ENCODE peak calls at places on chromosomes 7 and 10, in four cellular contexts. L is nephron progenitor cell, M is ACHN, N is D721Med. P is an unnamed sample.

GRCh38 chr10:98045785-98046389 is 15.5 kb upstream of the CRTAC1 start:
- DNase-seq in N (peak), L (peak), M (peak), P (peak)

GRCh38 chr7:54898659-54899340 is 120.0 kb upstream of the EGFR start:
- DNase-seq in M (no peak), N (no peak), L (no peak), P (no peak)

GRCh38 chr10:6563075-6563474 is 17.0 kb downstream of the PRKCQ start:
- DNase-seq in L (no peak), N (no peak), M (no peak), P (no peak)

GRCh38 chr10:5932345-5932744 is 42.3 kb downstream of the FBH1 start:
- DNase-seq in L (no peak), N (no peak), M (no peak), P (no peak)

GRCh38 chr7:117424090-117424829 is 3.0 kb downstream of the ASZ1 start:
- DNase-seq in N (no peak), M (no peak), L (no peak), P (no peak)

GRCh38 chr10:103193820-103194529 is 903 bp upstream of the NT5C2 start:
- DNase-seq in L (no peak), M (peak), N (no peak), P (peak)

GRCh38 chr7:26853788-26854393 is 10.5 kb downstream of the SKAP2 start:
- DNase-seq in L (no peak), N (no peak), M (peak), P (peak)

GRCh38 chr10:96700477-96701099 is 19.7 kb downstream of the PIK3AP1 start:
- DNase-seq in L (no peak), N (no peak), M (no peak), P (no peak)

GRCh38 chr7:70307544-70308106 is 709.4 kb downstream of the AUTS2 start:
- DNase-seq in M (no peak), L (no peak), N (no peak), P (peak)

GRCh38 chr10:48536916-48537890 is 67.7 kb downstream of the ARHGAP22 start:
- DNase-seq in L (no peak), M (no peak), N (no peak), P (no peak)

GRCh38 chr7:2560175-2560695 is 1.5 kb downstream of the IQCE start:
- DNase-seq in M (peak), L (no peak), N (no peak), P (peak)

GRCh38 chr10:115861455-115861854 is 411.6 kb downstream of the GFRA1 start:
- DNase-seq in M (no peak), L (no peak), N (no peak), P (no peak)

GRCh38 chr7:148915211-148915610 is 31.1 kb upstream of the EZH2 start:
- DNase-seq in L (no peak), M (no peak), N (no peak), P (no peak)

GRCh38 chr10:93893646-93894515 is at the start of gene SLC35G1:
- DNase-seq in L (peak), M (peak), N (peak), P (peak)

GRCh38 chr10:43044444-43045245 is 32.2 kb upstream of the RET start:
- DNase-seq in N (no peak), M (no peak), L (peak), P (no peak)

GRCh38 chr7:21758286-21758685 is 187.4 kb downstream of the CDCA7L start:
- DNase-seq in M (no peak), N (no peak), L (no peak), P (no peak)

GRCh38 chr10:88810196-88810961 is 7.8 kb downstream of the LIPM start:
- DNase-seq in L (peak), M (peak), N (no peak), P (peak)

GRCh38 chr10:126243306-126243705 is 145.0 kb downstream of the ADAM12 start:
- DNase-seq in N (no peak), L (no peak), M (no peak), P (no peak)

P was measured in LoVo.